ENCODE peak calls at places on chromosomes 4 and X, in eight cellular contexts. X is NCI-H345, R is Caco-2, F is non-pigmented ciliary epithelial cell, G is T-cell, C is smooth muscle cell of the brain vasculature, J is fibroblast of pulmonary artery, P is AG09309. V is an unnamed sample.

GRCh38 chr4:80196259-80197131 is 808 bp upstream of the PRDM8 start:
- DNase-seq in C (no peak), G (no peak), J (no peak), F (no peak), P (no peak), R (no peak), X (peak; percentile 42), V (no peak)

GRCh38 chr4:48262926-48263325 is 6.7 kb downstream of the TEC start:
- DNase-seq in C (no peak), J (no peak), G (no peak), X (no peak), R (no peak), F (no peak), P (no peak), V (no peak)

GRCh38 chr4:184969610-184970009 is 48.7 kb upstream of the HELT start:
- DNase-seq in F (no peak), X (no peak), R (no peak), J (no peak), C (no peak), P (no peak), G (no peak), V (no peak)

GRCh38 chrX:100296183-100296753 is 113.8 kb downstream of the PCDH19 start:
- DNase-seq in G (no peak), F (no peak), C (no peak), X (no peak), J (no peak), P (no peak), R (no peak), V (peak; percentile 19)

GRCh38 chrX:11787564-11787963 is 29.5 kb downstream of the MSL3 start:
- DNase-seq in F (peak; percentile 37), J (peak; percentile 68), X (no peak), C (peak; percentile 17), R (no peak), G (peak; percentile 58), P (no peak), V (peak; percentile 54)

GRCh38 chrX:23667239-23668177 is at the start of gene PRDX4:
- DNase-seq in P (peak; percentile 33), G (peak; percentile 47), R (peak; percentile 90), C (peak; percentile 51), F (peak; percentile 53), J (peak; percentile 90), X (peak; percentile 87), V (peak; percentile 91)

GRCh38 chr4:76902233-76902890 is 4.4 kb upstream of the SOWAHB start:
- DNase-seq in R (no peak), C (no peak), J (no peak), F (no peak), P (no peak), G (no peak), X (no peak), V (no peak)

GRCh38 chrX:74349387-74349786 is 45.4 kb downstream of the ZCCHC13 start:
- DNase-seq in P (peak; percentile 18), G (no peak), X (no peak), J (peak; percentile 47), C (peak; percentile 9), R (no peak), F (peak; percentile 23), V (no peak)

GRCh38 chr4:71211748-71212147 is 127.1 kb upstream of the SLC4A4 start:
- DNase-seq in X (no peak), F (no peak), J (no peak), G (no peak), P (no peak), R (no peak), C (no peak), V (no peak)

GRCh38 chrX:55056820-55057690 is 17.8 kb upstream of the PAGE2B start:
- DNase-seq in J (peak; percentile 75), C (no peak), F (no peak), R (no peak), G (no peak), X (no peak), P (peak; percentile 3), V (no peak)

GRCh38 chr4:81912420-81912819 is 440.7 kb upstream of the RASGEF1B start:
- DNase-seq in X (no peak), R (no peak), J (no peak), G (no peak), F (no peak), P (no peak), C (no peak), V (no peak)

GRCh38 chr4:152278505-152279301 is 257.2 kb downstream of the FBXW7 start:
- DNase-seq in P (no peak), F (no peak), J (no peak), X (peak; percentile 53), C (no peak), R (peak; percentile 58), G (no peak), V (peak; percentile 47)

GRCh38 chr4:38782452-38783108 is at the start of gene TLR10:
- DNase-seq in X (peak; percentile 26), C (peak; percentile 26), R (no peak), J (peak; percentile 64), F (no peak), P (no peak), G (no peak), V (no peak)

GRCh38 chr4:6794189-6794588 is 11.7 kb downstream of the KIAA0232 start:
- DNase-seq in C (no peak), R (no peak), G (no peak), X (no peak), F (no peak), J (no peak), P (no peak), V (no peak)

GRCh38 chr4:7324651-7325121 is 110.0 kb downstream of the PSAPL1 start:
- DNase-seq in C (no peak), X (peak; percentile 84), R (no peak), J (no peak), G (no peak), F (no peak), P (no peak), V (peak; percentile 35)

GRCh38 chr4:174422893-174423256 is 99.4 kb downstream of the HPGD start:
- DNase-seq in C (no peak), P (no peak), R (no peak), J (no peak), F (no peak), G (no peak), X (no peak), V (no peak)

GRCh38 chrX:18938710-18939109 is 45.2 kb downstream of the PHKA2 start:
- DNase-seq in P (no peak), G (no peak), R (no peak), C (no peak), F (no peak), J (peak; percentile 3), X (no peak), V (no peak)

GRCh38 chr4:7183780-7184460 is 8.4 kb upstream of the SORCS2 start:
- DNase-seq in F (no peak), P (no peak), X (no peak), R (no peak), C (no peak), G (no peak), J (no peak), V (no peak)

GRCh38 chr4:17544205-17544604 is 29.2 kb downstream of the CLRN2 start:
- DNase-seq in R (no peak), X (peak; percentile 64), G (no peak), C (no peak), P (no peak), F (no peak), J (peak; percentile 4), V (no peak)

GRCh38 chr4:157459789-157460188 is 239.3 kb downstream of the GRIA2 start:
- DNase-seq in X (no peak), P (no peak), G (no peak), F (no peak), R (no peak), J (no peak), C (no peak), V (no peak)

GRCh38 chr4:113445286-113445685 is 316.3 kb downstream of the CAMK2D start:
- DNase-seq in J (peak; percentile 99), F (no peak), G (no peak), C (no peak), P (peak; percentile 96), R (no peak), X (no peak), V (no peak)

GRCh38 chr4:38821739-38822138 is 17.1 kb upstream of the TLR1 start:
- DNase-seq in F (no peak), P (no peak), R (no peak), X (no peak), J (no peak), C (no peak), G (no peak), V (no peak)

GRCh38 chr4:6674500-6675149 is 19.1 kb upstream of the S100P start:
- DNase-seq in R (peak; percentile 63), X (peak; percentile 34), J (peak; percentile 41), F (no peak), P (no peak), C (no peak), G (peak; percentile 46), V (no peak)

GRCh38 chrX:101160001-101160400 is 59.6 kb upstream of the DRP2 start:
- DNase-seq in G (no peak), P (peak; percentile 13), F (no peak), J (no peak), R (no peak), C (no peak), X (no peak), V (no peak)

GRCh38 chrX:53895270-53895669 is 149.0 kb downstream of the PHF8 start:
- DNase-seq in R (no peak), G (no peak), C (no peak), P (no peak), J (no peak), F (no peak), X (no peak), V (no peak)

GRCh38 chr4:11605597-11605996 is 176.9 kb upstream of the HS3ST1 start:
- DNase-seq in C (no peak), J (peak; percentile 36), G (no peak), P (no peak), R (no peak), X (no peak), F (no peak), V (no peak)

GRCh38 chrX:138847930-138848329 is 136.4 kb upstream of the FGF13 start:
- DNase-seq in F (no peak), G (no peak), J (peak; percentile 1), X (no peak), R (no peak), P (no peak), C (no peak), V (no peak)

GRCh38 chr4:25694466-25694865 is 38.8 kb downstream of the SLC34A2 start:
- DNase-seq in F (no peak), R (peak; percentile 40), X (no peak), P (no peak), J (peak; percentile 25), C (no peak), G (no peak), V (no peak)

GRCh38 chr4:15675363-15675762 is 6.3 kb upstream of the FAM200B start:
- DNase-seq in J (no peak), F (no peak), X (no peak), P (no peak), C (no peak), G (no peak), R (no peak), V (no peak)

GRCh38 chr4:124980276-124980752 is 267.8 kb upstream of the ANKRD50 start:
- DNase-seq in J (peak; percentile 81), P (no peak), F (peak; percentile 44), X (no peak), G (no peak), R (no peak), C (no peak), V (no peak)

GRCh38 chrX:120517936-120518335 is 42.8 kb downstream of the CUL4B start:
- DNase-seq in R (no peak), J (peak; percentile 73), F (peak; percentile 76), C (peak; percentile 10), P (peak; percentile 4), G (no peak), X (no peak), V (no peak)

GRCh38 chr4:117447925-117448324 is 362.5 kb upstream of the TRAM1L1 start:
- DNase-seq in F (no peak), R (no peak), P (no peak), X (no peak), G (no peak), J (no peak), C (no peak), V (no peak)